ENCODE peak calls at places on chromosome 7, in five cellular contexts. One of them, this sample, is unnamed.
A peak's percentile ranks its signal among the peaks of the same experiment; 100 is the strongest.

GRCh38 chr7:96713037-96713436 is 3.4 kb upstream of the SEM1 start:
- DNase-seq in left ventricle myocardium inferior: no peak
- DNase-seq in activated CD4-positive, alpha-beta T cell treated with anti-CD3 and anti-CD28 coated beads, Interleukin-2, amount 50 U/mL, for 1 hour: no peak
- DNase-seq in stimulated activated naive CD4-positive, alpha-beta T cell: no peak
- DNase-seq in stimulated activated CD4-positive, alpha-beta T cell treated with anti-CD3 and anti-CD28 coated beads, TNF-alpha, amount 100 ng/mL, for 24 hours: no peak
- DNase-seq in this sample: no peak

GRCh38 chr7:24755541-24756416 is 1.5 kb downstream of the GSDME start:
- DNase-seq in activated CD4-positive, alpha-beta T cell treated with anti-CD3 and anti-CD28 coated beads, Interleukin-2, amount 50 U/mL, for 1 hour: no peak
- DNase-seq in stimulated activated CD4-positive, alpha-beta T cell treated with anti-CD3 and anti-CD28 coated beads, TNF-alpha, amount 100 ng/mL, for 24 hours: no peak
- DNase-seq in stimulated activated naive CD4-positive, alpha-beta T cell: no peak
- DNase-seq in left ventricle myocardium inferior: no peak
- DNase-seq in this sample: peak; percentile 93

GRCh38 chr7:11675163-11675562 is 156.8 kb downstream of the THSD7A start:
- DNase-seq in activated CD4-positive, alpha-beta T cell treated with anti-CD3 and anti-CD28 coated beads, Interleukin-2, amount 50 U/mL, for 1 hour: no peak
- DNase-seq in left ventricle myocardium inferior: no peak
- DNase-seq in stimulated activated CD4-positive, alpha-beta T cell treated with anti-CD3 and anti-CD28 coated beads, TNF-alpha, amount 100 ng/mL, for 24 hours: no peak
- DNase-seq in stimulated activated naive CD4-positive, alpha-beta T cell: no peak
- DNase-seq in this sample: no peak

GRCh38 chr7:157664866-157665633 is 328.2 kb downstream of the DNAJB6 start:
- DNase-seq in stimulated activated CD4-positive, alpha-beta T cell treated with anti-CD3 and anti-CD28 coated beads, TNF-alpha, amount 100 ng/mL, for 24 hours: no peak
- DNase-seq in stimulated activated naive CD4-positive, alpha-beta T cell: no peak
- DNase-seq in left ventricle myocardium inferior: no peak
- DNase-seq in activated CD4-positive, alpha-beta T cell treated with anti-CD3 and anti-CD28 coated beads, Interleukin-2, amount 50 U/mL, for 1 hour: no peak
- DNase-seq in this sample: no peak

GRCh38 chr7:41987-42386 is 150.4 kb upstream of the FAM20C start:
- DNase-seq in stimulated activated CD4-positive, alpha-beta T cell treated with anti-CD3 and anti-CD28 coated beads, TNF-alpha, amount 100 ng/mL, for 24 hours: no peak
- DNase-seq in activated CD4-positive, alpha-beta T cell treated with anti-CD3 and anti-CD28 coated beads, Interleukin-2, amount 50 U/mL, for 1 hour: no peak
- DNase-seq in left ventricle myocardium inferior: no peak
- DNase-seq in stimulated activated naive CD4-positive, alpha-beta T cell: no peak
- DNase-seq in this sample: no peak

GRCh38 chr7:106891545-106892410 is 26.7 kb downstream of the PIK3CG start:
- DNase-seq in stimulated activated CD4-positive, alpha-beta T cell treated with anti-CD3 and anti-CD28 coated beads, TNF-alpha, amount 100 ng/mL, for 24 hours: no peak
- DNase-seq in left ventricle myocardium inferior: no peak
- DNase-seq in stimulated activated naive CD4-positive, alpha-beta T cell: no peak
- DNase-seq in activated CD4-positive, alpha-beta T cell treated with anti-CD3 and anti-CD28 coated beads, Interleukin-2, amount 50 U/mL, for 1 hour: no peak
- DNase-seq in this sample: peak; percentile 17

GRCh38 chr7:8491106-8491505 is 57.7 kb downstream of the NXPH1 start:
- DNase-seq in activated CD4-positive, alpha-beta T cell treated with anti-CD3 and anti-CD28 coated beads, Interleukin-2, amount 50 U/mL, for 1 hour: no peak
- DNase-seq in stimulated activated CD4-positive, alpha-beta T cell treated with anti-CD3 and anti-CD28 coated beads, TNF-alpha, amount 100 ng/mL, for 24 hours: no peak
- DNase-seq in left ventricle myocardium inferior: no peak
- DNase-seq in stimulated activated naive CD4-positive, alpha-beta T cell: no peak
- DNase-seq in this sample: no peak

GRCh38 chr7:47582748-47583740 is 1.1 kb upstream of the TNS3 start:
- DNase-seq in stimulated activated naive CD4-positive, alpha-beta T cell: no peak
- DNase-seq in activated CD4-positive, alpha-beta T cell treated with anti-CD3 and anti-CD28 coated beads, Interleukin-2, amount 50 U/mL, for 1 hour: no peak
- DNase-seq in stimulated activated CD4-positive, alpha-beta T cell treated with anti-CD3 and anti-CD28 coated beads, TNF-alpha, amount 100 ng/mL, for 24 hours: no peak
- DNase-seq in left ventricle myocardium inferior: no peak
- DNase-seq in this sample: no peak

GRCh38 chr7:2159176-2159520 is 73.6 kb downstream of the MAD1L1 start:
- DNase-seq in stimulated activated CD4-positive, alpha-beta T cell treated with anti-CD3 and anti-CD28 coated beads, TNF-alpha, amount 100 ng/mL, for 24 hours: no peak
- DNase-seq in stimulated activated naive CD4-positive, alpha-beta T cell: no peak
- DNase-seq in left ventricle myocardium inferior: no peak
- DNase-seq in activated CD4-positive, alpha-beta T cell treated with anti-CD3 and anti-CD28 coated beads, Interleukin-2, amount 50 U/mL, for 1 hour: no peak
- DNase-seq in this sample: no peak

This sample was measured in M059J.